ENCODE peak calls at places on chromosome 2, in six cellular contexts. One of them, this sample, is unnamed.

GRCh38 chr2:196291418-196291817 is 120.0 kb upstream of the STK17B start:
- DNase-seq in HepG2: no peak
- DNase-seq in K562: no peak
- DNase-seq in GM12878: no peak
- DNase-seq in NB4: no peak
- DNase-seq in endothelial cell of umbilical vein: no peak
- DNase-seq in this sample: no peak

GRCh38 chr2:32523711-32524110 is 104.1 kb upstream of the TTC27 start:
- DNase-seq in NB4: peak
- DNase-seq in K562: no peak
- DNase-seq in GM12878: no peak
- DNase-seq in HepG2: no peak
- DNase-seq in endothelial cell of umbilical vein: no peak
- DNase-seq in this sample: no peak

GRCh38 chr2:224646242-224646846 is 61.2 kb upstream of the CUL3 start:
- DNase-seq in K562: peak
- DNase-seq in NB4: peak
- DNase-seq in GM12878: no peak
- DNase-seq in HepG2: peak
- DNase-seq in endothelial cell of umbilical vein: peak
- DNase-seq in this sample: peak

GRCh38 chr2:63124209-63124608 is 73.6 kb downstream of the OTX1 start:
- DNase-seq in GM12878: peak
- DNase-seq in HepG2: no peak
- DNase-seq in endothelial cell of umbilical vein: no peak
- DNase-seq in K562: no peak
- DNase-seq in NB4: peak
- DNase-seq in this sample: no peak

GRCh38 chr2:218187650-218188025 is 20.9 kb upstream of the CXCR1 start:
- DNase-seq in NB4: no peak
- DNase-seq in GM12878: no peak
- DNase-seq in HepG2: no peak
- DNase-seq in endothelial cell of umbilical vein: no peak
- DNase-seq in K562: no peak
- DNase-seq in this sample: no peak

GRCh38 chr2:216838146-216838545 is 21.7 kb downstream of the TNP1 start:
- DNase-seq in NB4: no peak
- DNase-seq in GM12878: no peak
- DNase-seq in K562: no peak
- DNase-seq in HepG2: no peak
- DNase-seq in endothelial cell of umbilical vein: no peak
- DNase-seq in this sample: no peak

GRCh38 chr2:715847-716573 is 38.8 kb upstream of the TMEM18 start:
- DNase-seq in K562: no peak
- DNase-seq in NB4: peak
- DNase-seq in HepG2: no peak
- DNase-seq in endothelial cell of umbilical vein: no peak
- DNase-seq in GM12878: no peak
- DNase-seq in this sample: no peak

GRCh38 chr2:149877064-149877463 is 289.5 kb upstream of the MMADHC start:
- DNase-seq in K562: no peak
- DNase-seq in GM12878: no peak
- DNase-seq in HepG2: no peak
- DNase-seq in endothelial cell of umbilical vein: no peak
- DNase-seq in NB4: no peak
- DNase-seq in this sample: no peak

GRCh38 chr2:178523596-178524134 is 43.4 kb downstream of the PLEKHA3 start:
- DNase-seq in NB4: peak
- DNase-seq in GM12878: no peak
- DNase-seq in HepG2: no peak
- DNase-seq in endothelial cell of umbilical vein: peak
- DNase-seq in K562: peak
- DNase-seq in this sample: peak

GRCh38 chr2:216971632-216972031 is 111.8 kb upstream of the TNP1 start:
- DNase-seq in HepG2: no peak
- DNase-seq in K562: no peak
- DNase-seq in NB4: no peak
- DNase-seq in endothelial cell of umbilical vein: no peak
- DNase-seq in GM12878: no peak
- DNase-seq in this sample: no peak

GRCh38 chr2:213065583-213066444 is 85.6 kb downstream of the IKZF2 start:
- DNase-seq in GM12878: no peak
- DNase-seq in NB4: peak
- DNase-seq in HepG2: no peak
- DNase-seq in K562: no peak
- DNase-seq in endothelial cell of umbilical vein: no peak
- DNase-seq in this sample: no peak

GRCh38 chr2:10405441-10405840 is 42.7 kb downstream of the ODC1 start:
- DNase-seq in GM12878: no peak
- DNase-seq in HepG2: no peak
- DNase-seq in K562: no peak
- DNase-seq in NB4: no peak
- DNase-seq in endothelial cell of umbilical vein: peak
- DNase-seq in this sample: peak

GRCh38 chr2:15811367-15811766 is 129.0 kb upstream of the MYCN start:
- DNase-seq in endothelial cell of umbilical vein: no peak
- DNase-seq in K562: no peak
- DNase-seq in NB4: no peak
- DNase-seq in GM12878: no peak
- DNase-seq in HepG2: no peak
- DNase-seq in this sample: no peak

GRCh38 chr2:233816334-233816733 is 38.0 kb downstream of the HJURP start:
- DNase-seq in endothelial cell of umbilical vein: no peak
- DNase-seq in NB4: no peak
- DNase-seq in HepG2: no peak
- DNase-seq in GM12878: no peak
- DNase-seq in K562: no peak
- DNase-seq in this sample: no peak

GRCh38 chr2:109387221-109387735 is 226.5 kb downstream of the SEPTIN10 start:
- DNase-seq in GM12878: no peak
- DNase-seq in NB4: no peak
- DNase-seq in endothelial cell of umbilical vein: no peak
- DNase-seq in HepG2: no peak
- DNase-seq in K562: no peak
- DNase-seq in this sample: no peak

GRCh38 chr2:137951606-137952005 is 12.7 kb upstream of the HNMT start:
- DNase-seq in HepG2: no peak
- DNase-seq in NB4: no peak
- DNase-seq in K562: no peak
- DNase-seq in endothelial cell of umbilical vein: no peak
- DNase-seq in GM12878: no peak
- DNase-seq in this sample: no peak

GRCh38 chr2:128473175-128474013 is 154.7 kb upstream of the HS6ST1 start:
- DNase-seq in K562: no peak
- DNase-seq in GM12878: peak
- DNase-seq in HepG2: no peak
- DNase-seq in endothelial cell of umbilical vein: no peak
- DNase-seq in NB4: peak
- DNase-seq in this sample: no peak

GRCh38 chr2:71895320-71896161 is 252.1 kb downstream of the CYP26B1 start:
- DNase-seq in NB4: no peak
- DNase-seq in K562: no peak
- DNase-seq in HepG2: no peak
- DNase-seq in endothelial cell of umbilical vein: no peak
- DNase-seq in GM12878: no peak
- DNase-seq in this sample: no peak

GRCh38 chr2:233643128-233643527 is 6.9 kb downstream of the UGT1A10 start:
- DNase-seq in NB4: peak
- DNase-seq in K562: no peak
- DNase-seq in GM12878: no peak
- DNase-seq in endothelial cell of umbilical vein: peak
- DNase-seq in HepG2: peak
- DNase-seq in this sample: no peak

GRCh38 chr2:128304715-128305554 is 13.7 kb downstream of the HS6ST1 start:
- DNase-seq in HepG2: peak
- DNase-seq in endothelial cell of umbilical vein: peak
- DNase-seq in K562: no peak
- DNase-seq in NB4: no peak
- DNase-seq in GM12878: no peak
- DNase-seq in this sample: peak

GRCh38 chr2:120545521-120546076 is 190.1 kb upstream of the GLI2 start:
- DNase-seq in GM12878: no peak
- DNase-seq in NB4: no peak
- DNase-seq in HepG2: peak
- DNase-seq in K562: no peak
- DNase-seq in endothelial cell of umbilical vein: no peak
- DNase-seq in this sample: no peak
- H3K4me3 ChIP-seq in GM12878: no peak
- H3K4me3 ChIP-seq in NB4: no peak
- H3K4me3 ChIP-seq in HepG2: peak
- H3K4me3 ChIP-seq in K562: no peak
- H3K4me3 ChIP-seq in endothelial cell of umbilical vein: no peak
- H3K4me3 ChIP-seq in this sample: no peak

GRCh38 chr2:26562811-26563645 is 78.1 kb downstream of the CIB4 start:
- DNase-seq in GM12878: no peak
- DNase-seq in K562: no peak
- DNase-seq in HepG2: no peak
- DNase-seq in endothelial cell of umbilical vein: peak
- DNase-seq in NB4: no peak
- DNase-seq in this sample: peak
- TF ChIP-seq MYC in GM12878: no peak
- TF ChIP-seq MYC in K562: no peak
- TF ChIP-seq MYC in HepG2: no peak
- TF ChIP-seq MYC in endothelial cell of umbilical vein: no peak
- TF ChIP-seq MYC in NB4: no peak
- TF ChIP-seq MYC in this sample: no peak

DNA sequence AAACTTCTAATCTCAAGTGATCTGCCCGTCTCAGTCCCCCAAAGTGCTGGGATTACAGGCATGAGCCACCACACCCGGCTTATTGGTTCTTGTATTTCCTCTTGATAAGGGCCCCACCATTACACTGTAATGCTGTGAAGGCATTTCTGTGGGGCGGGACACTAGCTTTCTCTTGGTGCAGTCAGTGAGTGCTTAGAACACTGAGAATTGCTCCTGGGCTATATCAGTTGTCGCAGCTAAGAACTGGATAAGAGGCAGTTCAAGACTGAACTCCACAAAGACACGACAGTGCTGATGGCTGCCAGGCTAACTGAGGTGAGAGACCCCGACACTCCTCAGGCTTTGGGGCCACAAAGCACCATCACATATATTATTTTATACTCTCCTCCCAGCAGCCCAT is 2.1 kb downstream of the KHK start:
- DNase-seq in HepG2: no peak
- DNase-seq in GM12878: no peak
- DNase-seq in endothelial cell of umbilical vein: no peak
- DNase-seq in NB4: no peak
- DNase-seq in K562: no peak
- DNase-seq in this sample: no peak
- TF ChIP-seq POLR2A in HepG2: no peak
- TF ChIP-seq POLR2A in GM12878: no peak
- TF ChIP-seq POLR2A in endothelial cell of umbilical vein: no peak
- TF ChIP-seq POLR2A in NB4: no peak
- TF ChIP-seq POLR2A in K562: no peak
- TF ChIP-seq POLR2A in this sample: no peak

GRCh38 chr2:215758691-215759090 is 254.7 kb downstream of the MREG start:
- DNase-seq in GM12878: no peak
- DNase-seq in NB4: no peak
- DNase-seq in endothelial cell of umbilical vein: peak
- DNase-seq in HepG2: no peak
- DNase-seq in K562: no peak
- DNase-seq in this sample: no peak
- H3K4me3 ChIP-seq in GM12878: no peak
- H3K4me3 ChIP-seq in NB4: no peak
- H3K4me3 ChIP-seq in endothelial cell of umbilical vein: no peak
- H3K4me3 ChIP-seq in HepG2: no peak
- H3K4me3 ChIP-seq in K562: no peak
- H3K4me3 ChIP-seq in this sample: no peak

GRCh38 chr2:86821306-86821705 is 30.6 kb upstream of the CD8A start:
- DNase-seq in HepG2: no peak
- DNase-seq in GM12878: no peak
- DNase-seq in NB4: no peak
- DNase-seq in endothelial cell of umbilical vein: no peak
- DNase-seq in K562: no peak
- DNase-seq in this sample: no peak

GRCh38 chr2:86825020-86825727 is 34.5 kb upstream of the CD8A start:
- DNase-seq in GM12878: no peak
- DNase-seq in K562: no peak
- DNase-seq in HepG2: no peak
- DNase-seq in NB4: no peak
- DNase-seq in endothelial cell of umbilical vein: no peak
- DNase-seq in this sample: no peak

GRCh38 chr2:86821842-86822241 is 31.1 kb upstream of the CD8A start:
- DNase-seq in HepG2: no peak
- DNase-seq in K562: no peak
- DNase-seq in GM12878: no peak
- DNase-seq in endothelial cell of umbilical vein: no peak
- DNase-seq in NB4: no peak
- DNase-seq in this sample: no peak

GRCh38 chr2:86822668-86823067 is 32.0 kb upstream of the CD8A start:
- DNase-seq in HepG2: no peak
- DNase-seq in GM12878: no peak
- DNase-seq in NB4: no peak
- DNase-seq in endothelial cell of umbilical vein: no peak
- DNase-seq in K562: no peak
- DNase-seq in this sample: no peak

GRCh38 chr2:86825728-86826386 is 35.1 kb upstream of the CD8A start:
- DNase-seq in K562: no peak
- DNase-seq in GM12878: no peak
- DNase-seq in NB4: no peak
- DNase-seq in endothelial cell of umbilical vein: no peak
- DNase-seq in HepG2: no peak
- DNase-seq in this sample: no peak
- TF ChIP-seq MYC in K562: no peak
- TF ChIP-seq MYC in GM12878: no peak
- TF ChIP-seq MYC in NB4: no peak
- TF ChIP-seq MYC in endothelial cell of umbilical vein: no peak
- TF ChIP-seq MYC in HepG2: no peak
- TF ChIP-seq MYC in this sample: no peak

GRCh38 chr2:27916293-27917015 is 25.9 kb downstream of the BABAM2 start:
- DNase-seq in K562: no peak
- DNase-seq in GM12878: no peak
- DNase-seq in NB4: no peak
- DNase-seq in HepG2: peak
- DNase-seq in endothelial cell of umbilical vein: no peak
- DNase-seq in this sample: no peak
- TF ChIP-seq POLR2A in K562: no peak
- TF ChIP-seq POLR2A in GM12878: no peak
- TF ChIP-seq POLR2A in NB4: no peak
- TF ChIP-seq POLR2A in HepG2: no peak
- TF ChIP-seq POLR2A in endothelial cell of umbilical vein: no peak
- TF ChIP-seq POLR2A in this sample: no peak